ENCODE peak calls at places on chromosomes 12 and 14, in eight cellular contexts. F is breast epithelium, P is testis, M is HCT116, Z is adrenal gland, H is sigmoid colon, X is heart left ventricle, Q is endothelial cell of umbilical vein. V is an unnamed sample.

GRCh38 chr12:110314308-110314707 is 33.3 kb downstream of the ATP2A2 start:
- DNase-seq in Q (peak), F (no peak), Z (no peak), H (no peak), X (no peak), P (no peak), M (no peak), V (no peak)

GRCh38 chr12:57772429-57773322 is at the start of gene EEF1AKMT3:
- DNase-seq in F (peak), Q (peak), H (peak), Z (peak), P (peak), X (peak), M (no peak), V (peak)

GRCh38 chr12:51951843-51952722 is 584 bp downstream of the ACVR1B start:
- DNase-seq in M (no peak), P (peak), H (peak), Q (peak), Z (peak), F (no peak), X (peak), V (peak)

GRCh38 chr12:59005195-59005961 is 85.1 kb upstream of the LRIG3 start:
- DNase-seq in Q (no peak), M (no peak), Z (no peak), H (no peak), X (no peak), F (no peak), P (no peak), V (no peak)

GRCh38 chr14:100323121-100323941 is at the start of gene SLC25A47:
- DNase-seq in P (no peak), M (no peak), Q (no peak), X (no peak), Z (no peak), H (no peak), F (no peak), V (no peak)

GRCh38 chr14:73397810-73398209 is 60.5 kb downstream of the NUMB start:
- DNase-seq in P (no peak), M (no peak), F (no peak), X (no peak), H (no peak), Q (no peak), Z (no peak), V (no peak)

GRCh38 chr14:103729496-103730448 is 14.2 kb downstream of the ZFYVE21 start:
- DNase-seq in M (no peak), P (no peak), H (no peak), F (no peak), X (no peak), Z (peak), Q (no peak), V (no peak)

GRCh38 chr12:131432532-131433260 is 278.2 kb upstream of the SFSWAP start:
- DNase-seq in F (no peak), Z (no peak), M (no peak), Q (no peak), X (no peak), H (peak), P (peak), V (no peak)

GRCh38 chr12:101877816-101878811 is 734 bp downstream of the DRAM1 start:
- DNase-seq in H (peak), M (no peak), Q (peak), X (peak), Z (peak), F (no peak), P (peak), V (no peak)

GRCh38 chr12:62098131-62098530 is 162.1 kb upstream of the USP15 start:
- DNase-seq in P (peak), Z (no peak), F (no peak), Q (no peak), H (no peak), M (no peak), X (no peak), V (no peak)

GRCh38 chr12:71499834-71500233 is 60.2 kb downstream of the LGR5 start:
- DNase-seq in Q (no peak), P (no peak), X (no peak), H (no peak), Z (no peak), M (no peak), F (no peak), V (no peak)

GRCh38 chr12:12892670-12893290 is 1.4 kb downstream of the GPRC5A start:
- DNase-seq in M (no peak), F (no peak), Z (no peak), H (no peak), P (no peak), Q (no peak), X (no peak), V (no peak)

GRCh38 chr12:8644345-8645248 is 18.0 kb downstream of the MFAP5 start:
- DNase-seq in F (no peak), Q (no peak), Z (no peak), M (no peak), P (no peak), H (no peak), X (no peak), V (no peak)

GRCh38 chr12:38156497-38157245 is 159.9 kb upstream of the ALG10B start:
- DNase-seq in Z (no peak), P (no peak), Q (no peak), F (peak), X (no peak), M (no peak), H (no peak), V (no peak)

GRCh38 chr12:127987199-127987901 is 279.6 kb upstream of the TMEM132C start:
- DNase-seq in Q (no peak), P (peak), H (no peak), Z (peak), M (no peak), X (no peak), F (no peak), V (no peak)

GRCh38 chr12:68805592-68806120 is 2.3 kb upstream of the MDM2 start:
- DNase-seq in H (no peak), F (no peak), Z (no peak), Q (no peak), M (no peak), X (no peak), P (no peak), V (no peak)

GRCh38 chr12:55937956-55938355 is 7.0 kb downstream of the DGKA start:
- DNase-seq in H (no peak), Z (no peak), X (no peak), Q (no peak), F (no peak), P (no peak), M (no peak), V (no peak)

GRCh38 chr14:81268016-81268416 is 47.3 kb upstream of the GTF2A1 start:
- DNase-seq in M (no peak), X (no peak), H (no peak), Q (no peak), P (no peak), F (no peak), Z (no peak), V (no peak)

GRCh38 chr12:5661820-5662219 is 229.9 kb downstream of the NTF3 start:
- DNase-seq in P (no peak), X (no peak), F (no peak), Q (no peak), H (no peak), M (no peak), Z (no peak), V (no peak)

GRCh38 chr12:131098178-131098981 is 144.7 kb downstream of the ADGRD1 start:
- DNase-seq in P (peak), F (no peak), M (no peak), Q (no peak), H (peak), Z (no peak), X (peak), V (no peak)

GRCh38 chr12:26891704-26892103 is 46.1 kb downstream of the INTS13 start:
- DNase-seq in X (no peak), Z (no peak), Q (no peak), F (no peak), M (no peak), P (no peak), H (no peak), V (no peak)

GRCh38 chr14:81401420-81402122 is 1.4 kb upstream of the STON2 start:
- DNase-seq in Q (no peak), Z (no peak), P (no peak), F (no peak), H (no peak), M (peak), X (no peak), V (no peak)

GRCh38 chr14:39228509-39229221 is 5.0 kb upstream of the MIA2 start:
- DNase-seq in Q (no peak), X (no peak), P (no peak), Z (no peak), F (no peak), H (no peak), M (no peak), V (no peak)

GRCh38 chr14:27096091-27096490 is 498.3 kb upstream of the NOVA1 start:
- DNase-seq in P (no peak), H (no peak), Z (no peak), F (no peak), X (no peak), M (no peak), Q (no peak), V (no peak)

GRCh38 chr14:28163897-28164296 is 602.7 kb upstream of the FOXG1 start:
- DNase-seq in X (no peak), M (no peak), Q (no peak), P (no peak), F (no peak), Z (no peak), H (no peak), V (no peak)

GRCh38 chr12:68349083-68349700 is 17.0 kb upstream of the MDM1 start:
- DNase-seq in Z (no peak), M (no peak), P (no peak), F (no peak), Q (no peak), X (no peak), H (no peak), V (no peak)

GRCh38 chr12:117208811-117209455 is 18.7 kb upstream of the FBXO21 start:
- DNase-seq in H (no peak), M (no peak), P (no peak), F (no peak), Z (no peak), X (no peak), Q (no peak), V (no peak)

GRCh38 chr12:117284160-117284559 is 77.3 kb downstream of the NOS1 start:
- DNase-seq in F (peak), Q (no peak), M (no peak), H (no peak), P (no peak), X (no peak), Z (no peak), V (peak)

GRCh38 chr12:42819801-42820200 is 230.3 kb upstream of the PRICKLE1 start:
- DNase-seq in M (no peak), F (no peak), H (no peak), P (no peak), Q (no peak), X (no peak), Z (no peak), V (no peak)

GRCh38 chr14:104049576-104050240 is 35.8 kb upstream of the ASPG start:
- DNase-seq in H (no peak), P (no peak), F (no peak), Q (no peak), X (peak), M (no peak), Z (no peak), V (no peak)

GRCh38 chr12:25054783-25055144 is 105.9 kb upstream of the BCAT1 start:
- DNase-seq in X (no peak), Q (no peak), Z (no peak), H (no peak), M (no peak), P (no peak), F (no peak), V (peak)

GRCh38 chr14:96256420-96256819 is 410 bp downstream of the BDKRB1 start:
- DNase-seq in Z (no peak), P (no peak), F (no peak), X (no peak), M (no peak), Q (peak), H (no peak), V (no peak)

GRCh38 chr12:56293785-56294184 is 6.3 kb downstream of the CS start:
- DNase-seq in H (no peak), F (no peak), P (no peak), Q (no peak), X (no peak), Z (no peak), M (no peak), V (no peak)

GRCh38 chr12:3107071-3107583 is 29.9 kb downstream of the TSPAN9 start:
- DNase-seq in P (no peak), M (no peak), F (no peak), H (no peak), Z (peak), Q (no peak), X (no peak), V (no peak)

GRCh38 chr14:99346470-99347080 is 74.6 kb upstream of the BCL11B start:
- DNase-seq in F (no peak), H (no peak), Q (no peak), M (no peak), Z (no peak), P (no peak), X (no peak), V (peak)

GRCh38 chr12:54935235-54935951 is 49.2 kb downstream of the TESPA1 start:
- DNase-seq in F (no peak), Z (peak), H (no peak), X (no peak), M (peak), Q (peak), P (no peak), V (peak)
- TF ChIP-seq CTCF in F (peak), Z (no peak), H (no peak), X (no peak), M (peak), Q (no peak), P (no peak), V (no peak)

GRCh38 chr14:74935340-74935640 is 12.2 kb upstream of the RPS6KL1 start:
- DNase-seq in H (no peak), Q (peak), M (no peak), F (no peak), X (no peak), P (no peak), Z (no peak), V (no peak)
- H3K27ac ChIP-seq in H (no peak), Q (no peak), M (no peak), F (no peak), X (peak), P (peak), Z (no peak), V (no peak)

GRCh38 chr12:108833355-108833733 is 24.0 kb downstream of the SSH1 start:
- DNase-seq in P (no peak), Z (peak), Q (peak), M (peak), F (peak), H (no peak), X (peak), V (no peak)
- TF ChIP-seq POLR2A in P (no peak), Z (no peak), Q (no peak), M (no peak), F (no peak), H (no peak), X (no peak), V (no peak)

GRCh38 chr12:80946591-80946990 is 8.9 kb upstream of the LIN7A start:
- DNase-seq in Z (no peak), X (no peak), M (no peak), F (no peak), H (no peak), Q (peak), P (no peak), V (no peak)
- TF ChIP-seq CTCF in Z (no peak), X (peak), M (peak), F (no peak), H (no peak), Q (no peak), P (no peak), V (no peak)

GRCh38 chr12:7497661-7498060 is 5.9 kb downstream of the CD163 start:
- DNase-seq in Q (no peak), X (no peak), H (no peak), F (no peak), M (no peak), P (no peak), Z (no peak), V (no peak)
- H3K27ac ChIP-seq in Q (no peak), X (no peak), H (no peak), F (no peak), M (no peak), P (peak), Z (no peak), V (no peak)